ENCODE peak calls at places on chromosome 2, in ten cellular contexts. W is esophagus muscularis mucosa, A is endodermal cell, X is fibroblast of the aortic adventitia, D is left ventricle myocardium inferior, M is aorta, V is right atrium auricular region, H is fibroblast of pulmonary artery, Q is dorsolateral prefrontal cortex, Z is neuronal stem cell. L is an unnamed sample.

GRCh38 chr2:220856486-220856885 is 715.6 kb downstream of the EPHA4 start:
- DNase-seq in H (no peak), A (no peak), Z (no peak), W (no peak), M (no peak), X (no peak), Q (no peak), V (no peak), D (no peak), L (no peak)

GRCh38 chr2:64768426-64769033 is 114.8 kb upstream of the SERTAD2 start:
- DNase-seq in V (no peak), M (no peak), X (no peak), H (no peak), D (no peak), Q (peak), Z (no peak), W (no peak), A (no peak), L (no peak)

GRCh38 chr2:69693472-69694450 is 48.2 kb upstream of the ANXA4 start:
- DNase-seq in W (no peak), H (no peak), D (no peak), Q (no peak), V (no peak), X (no peak), Z (no peak), A (no peak), M (no peak), L (peak)

GRCh38 chr2:221527759-221528444 is 44.2 kb downstream of the EPHA4 start:
- DNase-seq in M (no peak), X (peak), W (peak), Q (no peak), D (no peak), H (peak), Z (no peak), V (no peak), A (no peak), L (no peak)

GRCh38 chr2:86221066-86221684 is 21.9 kb downstream of the MRPL35 start:
- DNase-seq in H (peak), M (no peak), D (no peak), A (peak), W (no peak), Q (peak), Z (peak), X (peak), V (peak), L (peak)

GRCh38 chr2:121010998-121011397 is 274.0 kb downstream of the TFCP2L1 start:
- DNase-seq in D (no peak), Z (no peak), Q (no peak), A (no peak), M (no peak), V (no peak), X (no peak), W (no peak), H (no peak), L (no peak)

GRCh38 chr2:105396254-105397024 is 2.4 kb downstream of the FHL2 start:
- DNase-seq in M (peak), H (peak), X (peak), A (no peak), W (no peak), Q (no peak), V (peak), D (no peak), Z (no peak), L (no peak)

GRCh38 chr2:51695531-51695930 is 663.6 kb upstream of the NRXN1 start:
- DNase-seq in W (no peak), D (no peak), A (no peak), Z (no peak), H (peak), V (no peak), Q (no peak), M (no peak), X (peak), L (no peak)

GRCh38 chr2:215958231-215958630 is 55.1 kb downstream of the MREG start:
- DNase-seq in D (no peak), H (no peak), X (no peak), M (no peak), Z (no peak), A (no peak), V (no peak), W (peak), Q (no peak), L (no peak)

GRCh38 chr2:2872309-2872617 is 505.4 kb downstream of the EIPR1 start:
- DNase-seq in Z (no peak), W (no peak), V (no peak), A (peak), Q (no peak), X (no peak), D (no peak), H (no peak), M (no peak), L (no peak)

GRCh38 chr2:227378371-227378782 is 729 bp downstream of the TM4SF20 start:
- DNase-seq in D (no peak), X (no peak), A (no peak), Q (no peak), V (no peak), Z (no peak), W (no peak), M (no peak), H (no peak), L (no peak)

GRCh38 chr2:45944075-45944474 is 292.6 kb downstream of the PRKCE start:
- DNase-seq in V (no peak), Q (no peak), W (no peak), H (peak), D (no peak), M (no peak), Z (no peak), A (no peak), X (peak), L (no peak)

GRCh38 chr2:207993141-207993763 is 32.1 kb downstream of the PLEKHM3 start:
- DNase-seq in D (no peak), A (no peak), V (no peak), H (peak), Q (no peak), M (no peak), Z (no peak), W (no peak), X (peak), L (no peak)

GRCh38 chr2:241351640-241352031 is 4.4 kb upstream of the FARP2 start:
- DNase-seq in V (no peak), W (no peak), D (no peak), A (no peak), Q (no peak), M (no peak), Z (no peak), X (no peak), H (no peak), L (no peak)

GRCh38 chr2:32274289-32274688 is 3.4 kb upstream of the YIPF4 start:
- DNase-seq in W (no peak), H (no peak), X (no peak), Z (no peak), A (no peak), Q (no peak), V (no peak), M (no peak), D (no peak), L (no peak)

GRCh38 chr2:12636837-12637581 is 79.7 kb upstream of the TRIB2 start:
- DNase-seq in A (no peak), D (no peak), M (no peak), H (peak), W (no peak), Q (no peak), X (peak), V (no peak), Z (no peak), L (no peak)

GRCh38 chr2:192044496-192044895 is 150.2 kb downstream of the TMEFF2 start:
- DNase-seq in V (no peak), X (no peak), D (no peak), W (no peak), Z (no peak), H (no peak), Q (no peak), A (peak), M (no peak), L (no peak)

GRCh38 chr2:37631292-37631691 is 40.1 kb downstream of the CDC42EP3 start:
- DNase-seq in Q (no peak), M (no peak), D (no peak), W (no peak), Z (no peak), H (no peak), X (no peak), V (no peak), A (no peak), L (no peak)

GRCh38 chr2:234670804-234671203 is 173.9 kb upstream of the ARL4C start:
- DNase-seq in V (peak), Z (no peak), A (peak), X (no peak), M (no peak), H (no peak), W (peak), D (no peak), Q (no peak), L (no peak)

GRCh38 chr2:218607436-218608115 is at the start of gene PLCD4:
- DNase-seq in V (no peak), X (peak), Z (peak), D (no peak), H (peak), M (no peak), A (peak), Q (no peak), W (no peak), L (no peak)

GRCh38 chr2:97998431-97998830 is 2.7 kb upstream of the TMEM131 start:
- DNase-seq in V (no peak), A (no peak), Z (no peak), W (no peak), H (no peak), Q (no peak), X (no peak), M (no peak), D (no peak), L (no peak)

GRCh38 chr2:180015951-180016709 is 9.0 kb upstream of the CWC22 start:
- DNase-seq in Z (no peak), Q (no peak), M (no peak), H (peak), D (no peak), W (no peak), A (no peak), V (no peak), X (peak), L (no peak)

GRCh38 chr2:8457620-8458255 is 224.1 kb upstream of the ID2 start:
- DNase-seq in M (no peak), H (no peak), A (peak), W (no peak), Z (no peak), D (no peak), V (no peak), Q (no peak), X (no peak), L (peak)

GRCh38 chr2:1819396-1819795 is 75.1 kb upstream of the PXDN start:
- DNase-seq in D (no peak), M (no peak), A (no peak), V (no peak), Z (no peak), H (no peak), X (no peak), Q (no peak), W (no peak), L (no peak)

DNA sequence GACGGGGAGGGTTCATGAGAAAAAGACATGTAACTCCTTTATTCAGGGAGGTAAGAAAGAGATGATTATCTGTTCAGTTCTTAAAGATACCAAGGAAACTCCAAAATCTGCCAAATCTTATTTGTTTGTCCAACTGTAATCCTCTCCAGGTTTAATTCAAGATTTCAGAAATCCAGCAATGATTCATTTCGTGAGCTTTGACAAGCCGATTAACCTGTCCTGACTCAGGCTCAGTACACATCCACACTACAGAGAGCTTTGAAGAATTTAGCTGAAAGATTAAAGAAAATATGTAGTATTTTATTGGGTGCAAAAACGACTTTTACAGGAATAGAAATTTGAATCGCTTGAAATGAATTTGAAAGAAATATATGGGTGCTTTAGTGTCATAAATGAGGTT is 1.1 kb downstream of the SPAG16 start:
- DNase-seq in W (no peak), Z (no peak), A (no peak), M (no peak), Q (no peak), H (no peak), X (no peak), V (no peak), D (no peak), L (no peak)
- H3K4me3 ChIP-seq in W (peak), Z (no peak), A (peak), M (no peak), Q (peak), H (peak), X (peak), V (no peak), D (peak), L (no peak)

DNA sequence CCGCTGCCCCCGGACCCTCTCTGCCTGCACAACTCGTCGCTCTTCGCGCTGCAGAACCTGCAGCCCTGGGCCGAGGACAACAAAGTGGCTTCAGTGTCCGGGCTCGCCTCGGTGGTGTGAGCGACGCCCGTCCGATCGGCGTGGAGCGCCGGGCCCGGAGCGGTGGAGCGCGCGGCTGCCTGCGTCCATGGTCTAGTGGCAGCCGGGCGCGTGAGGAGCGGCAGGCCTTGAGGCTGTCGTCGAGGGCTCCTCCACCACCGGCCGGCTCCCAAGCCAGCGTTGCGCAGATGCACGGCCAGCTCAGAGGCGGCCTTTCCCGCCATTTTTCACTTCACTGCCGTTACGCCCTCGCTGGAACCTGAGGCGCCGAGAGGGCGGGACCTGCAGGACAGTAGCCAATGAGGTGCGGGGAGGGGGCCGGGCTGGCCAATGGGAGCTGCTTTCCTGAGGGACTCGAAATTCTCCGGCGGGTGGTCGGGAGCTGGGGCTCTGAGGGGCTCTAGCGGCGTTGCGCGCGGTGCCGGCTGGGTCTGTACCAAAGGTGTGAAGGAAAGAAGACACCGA is 1.9 kb downstream of the TLX2 start:
- DNase-seq in M (peak), Q (peak), W (no peak), D (peak), H (peak), A (peak), X (no peak), Z (no peak), V (no peak), L (peak)
- H3K4me3 ChIP-seq in M (no peak), Q (peak), W (peak), D (peak), H (no peak), A (no peak), X (no peak), Z (peak), V (peak), L (peak)

DNA sequence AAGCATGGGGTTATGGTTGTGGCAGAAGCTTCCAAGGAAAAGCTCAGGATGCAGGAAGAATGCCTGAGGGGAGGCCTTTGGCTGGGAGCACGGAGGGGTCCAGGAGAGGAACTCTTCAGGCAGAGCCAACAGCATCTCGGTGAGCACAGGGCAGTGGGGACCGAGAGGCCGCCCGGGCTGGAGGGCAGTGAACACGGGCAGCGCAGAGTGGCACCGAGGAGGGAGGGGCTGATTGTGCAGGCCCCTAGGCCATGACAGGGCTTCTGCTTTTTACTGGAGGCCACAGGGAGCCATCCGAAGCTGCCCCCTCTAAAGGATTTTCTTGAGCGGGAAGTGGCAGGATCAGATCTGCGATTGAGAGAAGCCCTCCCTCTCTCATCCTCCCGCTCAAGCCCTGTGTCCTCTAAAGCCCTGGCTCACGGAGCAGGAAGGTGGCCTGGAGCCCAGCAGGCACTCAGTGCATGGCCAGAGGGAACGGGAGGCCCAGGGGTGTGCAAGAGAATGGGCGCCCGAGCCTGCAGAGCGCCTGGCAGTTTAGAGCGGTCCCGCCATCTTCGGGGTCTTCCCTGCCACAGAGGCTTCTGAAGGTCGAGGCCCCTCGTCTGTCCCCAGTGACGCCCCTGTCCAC is 110.0 kb upstream of the STON1 start:
- DNase-seq in M (peak), D (peak), W (no peak), Q (peak), A (peak), H (no peak), X (no peak), V (no peak), Z (no peak), L (no peak)
- H3K4me3 ChIP-seq in M (no peak), D (peak), W (no peak), Q (peak), A (no peak), H (no peak), X (no peak), V (no peak), Z (no peak), L (peak)

GRCh38 chr2:171416009-171416926 is 17.5 kb downstream of the METTL8 start:
- DNase-seq in D (peak), W (peak), X (peak), H (peak), Z (peak), M (peak), A (peak), Q (peak), V (peak), L (peak)
- H3K4me3 ChIP-seq in D (no peak), W (no peak), X (peak), H (no peak), Z (no peak), M (no peak), A (no peak), Q (no peak), V (no peak), L (no peak)

GRCh38 chr2:44940612-44941464 is 664 bp upstream of the SIX3 start:
- DNase-seq in V (no peak), Q (no peak), D (no peak), M (no peak), W (no peak), X (no peak), A (peak), Z (no peak), H (no peak), L (no peak)
- H3K4me3 ChIP-seq in V (no peak), Q (peak), D (peak), M (no peak), W (peak), X (no peak), A (peak), Z (peak), H (no peak), L (peak)

GRCh38 chr2:47344890-47345583 is 57.9 kb upstream of the MSH2 start:
- DNase-seq in D (peak), Z (peak), M (no peak), A (peak), V (peak), H (peak), Q (peak), X (no peak), W (no peak), L (no peak)
- H3K4me3 ChIP-seq in D (peak), Z (peak), M (no peak), A (peak), V (no peak), H (peak), Q (peak), X (no peak), W (peak), L (no peak)